ENCODE peak calls at places on chromosomes 2 and 18, in four cellular contexts. B is neural progenitor cell, H is hepatocyte, M is HCT116. T is an unnamed sample.
A peak's percentile ranks its signal among the peaks of the same experiment; 100 is the strongest.

GRCh38 chr18:9701604-9702324 is 6.3 kb upstream of the RAB31 start:
- DNase-seq in H (no peak), B (no peak), M (no peak), T (no peak)

GRCh38 chr2:45332567-45332966 is 278.5 kb downstream of the SRBD1 start:
- DNase-seq in B (no peak), H (peak; percentile 11), M (no peak), T (no peak)

GRCh38 chr2:17309186-17309585 is 209.1 kb downstream of the RAD51AP2 start:
- DNase-seq in H (no peak), M (no peak), B (no peak), T (no peak)

GRCh38 chr18:75752864-75753263 is 325.4 kb upstream of the SMIM21 start:
- DNase-seq in M (no peak), H (no peak), B (no peak), T (no peak)

GRCh38 chr2:159515482-159515881 is 100.9 kb downstream of the BAZ2B start:
- DNase-seq in B (no peak), H (no peak), M (no peak), T (no peak)

GRCh38 chr18:59079264-59079972 is 60.3 kb upstream of the SEC11C start:
- DNase-seq in M (no peak), H (no peak), B (no peak), T (no peak)

GRCh38 chr2:182372661-182373060 is 54.2 kb downstream of the PDE1A start:
- DNase-seq in M (peak; percentile 82), H (peak; percentile 56), B (no peak), T (peak; percentile 90)

GRCh38 chr18:10318686-10318960 is 135.8 kb upstream of the APCDD1 start:
- DNase-seq in B (peak; percentile 19), H (no peak), M (no peak), T (no peak)

GRCh38 chr2:28593356-28593755 is 97.5 kb downstream of the PLB1 start:
- DNase-seq in H (no peak), M (no peak), B (no peak), T (no peak)

GRCh38 chr2:37566517-37566961 is 104.9 kb downstream of the CDC42EP3 start:
- DNase-seq in B (no peak), H (no peak), M (no peak), T (no peak)

GRCh38 chr18:66316708-66317107 is 287.2 kb downstream of the CDH19 start:
- DNase-seq in M (no peak), B (peak; percentile 1), H (no peak), T (no peak)

GRCh38 chr2:121489284-121489683 is 41.4 kb upstream of the RNU4ATAC start:
- DNase-seq in M (no peak), B (no peak), H (no peak), T (peak; percentile 54)

GRCh38 chr2:121492409-121492808 is 38.3 kb upstream of the RNU4ATAC start:
- DNase-seq in B (no peak), M (no peak), H (no peak), T (no peak)

GRCh38 chr2:121489944-121490585 is 40.6 kb upstream of the RNU4ATAC start:
- DNase-seq in H (no peak), M (no peak), B (no peak), T (no peak)

GRCh38 chr2:121491566-121491965 is 39.1 kb upstream of the RNU4ATAC start:
- DNase-seq in B (no peak), H (no peak), M (no peak), T (no peak)

DNA sequence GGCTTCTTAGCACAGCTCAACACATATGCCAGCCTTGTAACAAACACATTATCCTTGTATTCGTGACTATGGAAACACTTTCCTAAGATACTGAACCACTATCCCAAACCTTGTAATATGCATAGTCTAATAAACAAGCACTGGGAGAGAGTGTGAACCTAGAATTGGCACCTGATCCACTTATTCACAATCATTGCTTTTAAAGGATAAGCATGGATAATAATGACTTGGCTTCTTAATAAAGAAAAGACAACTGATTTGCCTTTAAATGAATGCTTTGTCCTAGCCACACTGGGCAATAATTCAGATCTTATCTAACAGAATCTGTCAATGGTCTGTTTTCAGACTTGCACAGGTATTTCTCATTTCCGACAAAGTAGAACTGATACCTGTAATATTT is 39.9 kb upstream of the RNU4ATAC start:
- DNase-seq in H (no peak), M (no peak), B (no peak), T (no peak)
- TF ChIP-seq EZH2phosphoT487 in H (no peak), M (no peak), B (no peak), T (no peak)

GRCh38 chr2:241180495-241180894 is 8.0 kb upstream of the ANO7 start:
- DNase-seq in M (peak; percentile 19), H (no peak), B (peak; percentile 87), T (no peak)
- TF ChIP-seq EZH2 in M (no peak), H (no peak), B (no peak), T (no peak)

GRCh38 chr18:77047803-77048419 is 84.7 kb downstream of the MBP start:
- DNase-seq in H (no peak), M (no peak), B (no peak), T (no peak)

GRCh38 chr18:77052297-77052645 is 80.3 kb downstream of the MBP start:
- DNase-seq in B (no peak), H (no peak), M (no peak), T (no peak)

GRCh38 chr18:77051581-77052296 is 80.8 kb downstream of the MBP start:
- DNase-seq in H (no peak), B (no peak), M (no peak), T (no peak)

GRCh38 chr18:77052656-77053309 is 79.8 kb downstream of the MBP start:
- DNase-seq in H (no peak), B (no peak), M (no peak), T (no peak)

DNA sequence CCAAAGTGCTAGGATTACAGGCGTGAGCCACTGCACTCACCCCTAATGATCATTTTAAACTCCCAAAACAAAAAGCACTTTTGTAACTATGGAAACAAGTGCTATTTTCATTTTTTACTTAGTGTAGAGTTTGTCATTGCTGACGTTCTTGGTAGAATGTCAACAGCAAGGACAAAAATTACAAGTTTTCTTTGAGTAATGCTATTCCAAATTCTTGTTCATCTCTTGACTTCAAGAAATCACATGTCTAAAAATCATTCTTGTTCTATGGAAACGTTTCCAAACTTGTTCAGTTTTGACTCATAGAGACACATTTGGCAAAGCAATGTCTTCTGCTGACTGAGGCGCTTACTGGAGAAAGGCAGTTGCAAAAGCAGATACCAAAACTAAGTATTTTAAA is 82.6 kb downstream of the MBP start:
- DNase-seq in B (no peak), H (no peak), M (no peak), T (no peak)
- TF ChIP-seq EZH2phosphoT487 in B (no peak), H (no peak), M (no peak), T (no peak)

GRCh38 chr2:174338626-174339570 is 4.1 kb downstream of the SP9 start:
- DNase-seq in H (no peak), B (peak; percentile 79), M (no peak), T (no peak)
- TF ChIP-seq EZH2 in H (no peak), B (no peak), M (no peak), T (no peak)

GRCh38 chr2:174750923-174751441 is 13.3 kb downstream of the CHRNA1 start:
- DNase-seq in H (no peak), B (no peak), M (no peak), T (no peak)
- TF ChIP-seq EZH2phosphoT487 in H (no peak), B (no peak), M (no peak), T (no peak)

DNA sequence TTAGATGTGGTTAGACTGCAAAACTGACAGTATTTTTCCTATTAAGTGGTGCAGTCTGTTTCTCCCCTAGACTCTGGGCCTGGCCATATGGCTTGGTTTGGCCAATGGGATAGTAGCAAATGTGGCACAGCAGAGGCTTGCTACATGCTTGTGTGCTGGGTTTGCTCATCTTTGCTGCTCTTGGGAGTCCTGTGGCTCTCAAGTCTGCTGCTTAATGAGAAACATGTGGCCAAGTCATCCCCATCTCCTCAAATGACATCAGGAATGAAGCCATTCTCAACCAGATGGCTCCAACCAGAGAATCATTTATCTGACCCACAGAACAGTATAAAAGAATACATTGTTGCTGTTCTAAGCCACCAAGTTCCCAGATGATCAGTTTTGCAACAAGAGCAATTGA is 57.1 kb upstream of the PAX3 start:
- DNase-seq in B (no peak), M (no peak), H (no peak), T (no peak)
- TF ChIP-seq EZH2 in B (no peak), M (no peak), H (no peak), T (no peak)

T was measured in PC-3.